ENCODE peak calls at places on chromosomes 2 and 18, in seven cellular contexts. One of them, this sample, is unnamed.

GRCh38 chr2:20738789-20739188 is 71.8 kb downstream of the GDF7 start:
- DNase-seq in iris pigment epithelial cell: no peak
- DNase-seq in nucleus accumbens: no peak
- DNase-seq in nephron progenitor cell: no peak
- DNase-seq in breast epithelium: no peak
- DNase-seq in AG08396: no peak
- DNase-seq in ovary: no peak
- DNase-seq in this sample: no peak

GRCh38 chr18:58064406-58064998 is 20.5 kb downstream of the NEDD4L start:
- DNase-seq in iris pigment epithelial cell: peak
- DNase-seq in nucleus accumbens: no peak
- DNase-seq in nephron progenitor cell: no peak
- DNase-seq in breast epithelium: no peak
- DNase-seq in AG08396: no peak
- DNase-seq in ovary: no peak
- DNase-seq in this sample: no peak

GRCh38 chr2:159925975-159926374 is 128.0 kb upstream of the CD302 start:
- DNase-seq in iris pigment epithelial cell: no peak
- DNase-seq in nucleus accumbens: no peak
- DNase-seq in nephron progenitor cell: no peak
- DNase-seq in breast epithelium: no peak
- DNase-seq in AG08396: no peak
- DNase-seq in ovary: no peak
- DNase-seq in this sample: no peak

GRCh38 chr18:32879497-32879896 is 106.7 kb upstream of the KLHL14 start:
- DNase-seq in iris pigment epithelial cell: peak
- DNase-seq in nucleus accumbens: no peak
- DNase-seq in nephron progenitor cell: no peak
- DNase-seq in breast epithelium: no peak
- DNase-seq in AG08396: no peak
- DNase-seq in ovary: no peak
- DNase-seq in this sample: no peak

GRCh38 chr2:57444731-57445414 is 601.7 kb upstream of the VRK2 start:
- DNase-seq in iris pigment epithelial cell: no peak
- DNase-seq in nucleus accumbens: no peak
- DNase-seq in nephron progenitor cell: no peak
- DNase-seq in breast epithelium: no peak
- DNase-seq in AG08396: no peak
- DNase-seq in ovary: no peak
- DNase-seq in this sample: no peak

GRCh38 chr2:138035597-138036217 is 71.4 kb downstream of the HNMT start:
- DNase-seq in iris pigment epithelial cell: peak
- DNase-seq in nucleus accumbens: no peak
- DNase-seq in nephron progenitor cell: no peak
- DNase-seq in breast epithelium: no peak
- DNase-seq in AG08396: no peak
- DNase-seq in ovary: no peak
- DNase-seq in this sample: no peak

GRCh38 chr2:38922902-38923301 is 33.2 kb downstream of the ARHGEF33 start:
- DNase-seq in iris pigment epithelial cell: no peak
- DNase-seq in nucleus accumbens: no peak
- DNase-seq in nephron progenitor cell: no peak
- DNase-seq in breast epithelium: no peak
- DNase-seq in AG08396: no peak
- DNase-seq in ovary: no peak
- DNase-seq in this sample: no peak

GRCh38 chr18:7273301-7273911 is 42.5 kb downstream of the LRRC30 start:
- DNase-seq in iris pigment epithelial cell: peak
- DNase-seq in nucleus accumbens: no peak
- DNase-seq in nephron progenitor cell: no peak
- DNase-seq in breast epithelium: no peak
- DNase-seq in AG08396: peak
- DNase-seq in ovary: peak
- DNase-seq in this sample: no peak

GRCh38 chr2:127045792-127046501 is 61.0 kb downstream of the BIN1 start:
- DNase-seq in iris pigment epithelial cell: no peak
- DNase-seq in nucleus accumbens: no peak
- DNase-seq in nephron progenitor cell: no peak
- DNase-seq in breast epithelium: no peak
- DNase-seq in AG08396: peak
- DNase-seq in ovary: no peak
- DNase-seq in this sample: peak

GRCh38 chr18:28175930-28176673 is 828 bp downstream of the CDH2 start:
- DNase-seq in iris pigment epithelial cell: peak
- DNase-seq in nucleus accumbens: peak
- DNase-seq in nephron progenitor cell: peak
- DNase-seq in breast epithelium: no peak
- DNase-seq in AG08396: peak
- DNase-seq in ovary: no peak
- DNase-seq in this sample: no peak

GRCh38 chr2:127197475-127198385 is 22.4 kb downstream of the CYP27C1 start:
- DNase-seq in iris pigment epithelial cell: peak
- DNase-seq in nucleus accumbens: no peak
- DNase-seq in nephron progenitor cell: peak
- DNase-seq in breast epithelium: no peak
- DNase-seq in AG08396: peak
- DNase-seq in ovary: peak
- DNase-seq in this sample: no peak

GRCh38 chr2:174654429-174654941 is 56.9 kb upstream of the WIPF1 start:
- DNase-seq in iris pigment epithelial cell: peak
- DNase-seq in nucleus accumbens: no peak
- DNase-seq in nephron progenitor cell: no peak
- DNase-seq in breast epithelium: no peak
- DNase-seq in AG08396: no peak
- DNase-seq in ovary: no peak
- DNase-seq in this sample: no peak

GRCh38 chr2:187477041-187477440 is 29.0 kb upstream of the CALCRL start:
- DNase-seq in iris pigment epithelial cell: no peak
- DNase-seq in nucleus accumbens: no peak
- DNase-seq in nephron progenitor cell: no peak
- DNase-seq in breast epithelium: no peak
- DNase-seq in AG08396: no peak
- DNase-seq in ovary: no peak
- DNase-seq in this sample: no peak

GRCh38 chr2:225937625-225938024 is 538.1 kb downstream of the NYAP2 start:
- DNase-seq in iris pigment epithelial cell: peak
- DNase-seq in nucleus accumbens: no peak
- DNase-seq in nephron progenitor cell: no peak
- DNase-seq in breast epithelium: no peak
- DNase-seq in AG08396: peak
- DNase-seq in ovary: no peak
- DNase-seq in this sample: no peak

GRCh38 chr2:183495079-183495478 is 370.8 kb downstream of the NUP35 start:
- DNase-seq in iris pigment epithelial cell: no peak
- DNase-seq in nucleus accumbens: no peak
- DNase-seq in nephron progenitor cell: no peak
- DNase-seq in breast epithelium: no peak
- DNase-seq in AG08396: no peak
- DNase-seq in ovary: no peak
- DNase-seq in this sample: no peak

GRCh38 chr2:232229917-232230310 is 148.6 kb upstream of the ALPP start:
- DNase-seq in iris pigment epithelial cell: no peak
- DNase-seq in nucleus accumbens: no peak
- DNase-seq in nephron progenitor cell: no peak
- DNase-seq in breast epithelium: no peak
- DNase-seq in AG08396: no peak
- DNase-seq in ovary: no peak
- DNase-seq in this sample: no peak

GRCh38 chr2:178891265-178891958 is 84.2 kb upstream of the TTN start:
- DNase-seq in iris pigment epithelial cell: peak
- DNase-seq in nucleus accumbens: peak
- DNase-seq in nephron progenitor cell: peak
- DNase-seq in breast epithelium: no peak
- DNase-seq in AG08396: peak
- DNase-seq in ovary: peak
- DNase-seq in this sample: peak

GRCh38 chr2:219416233-219416598 is 2.0 kb upstream of the DES start:
- DNase-seq in iris pigment epithelial cell: no peak
- DNase-seq in nucleus accumbens: no peak
- DNase-seq in nephron progenitor cell: no peak
- DNase-seq in breast epithelium: no peak
- DNase-seq in AG08396: no peak
- DNase-seq in ovary: no peak
- DNase-seq in this sample: no peak

GRCh38 chr2:26640331-26640745 is 828 bp downstream of the CIB4 start:
- DNase-seq in iris pigment epithelial cell: peak
- DNase-seq in nucleus accumbens: no peak
- DNase-seq in nephron progenitor cell: peak
- DNase-seq in breast epithelium: no peak
- DNase-seq in AG08396: peak
- DNase-seq in ovary: peak
- DNase-seq in this sample: no peak

GRCh38 chr18:22074343-22075070 is 94.9 kb upstream of the GATA6 start:
- DNase-seq in iris pigment epithelial cell: no peak
- DNase-seq in nucleus accumbens: no peak
- DNase-seq in nephron progenitor cell: no peak
- DNase-seq in breast epithelium: no peak
- DNase-seq in AG08396: no peak
- DNase-seq in ovary: no peak
- DNase-seq in this sample: no peak

GRCh38 chr2:240946654-240947053 is 40.5 kb downstream of the CROCC2 start:
- DNase-seq in iris pigment epithelial cell: no peak
- DNase-seq in nucleus accumbens: no peak
- DNase-seq in nephron progenitor cell: no peak
- DNase-seq in breast epithelium: peak
- DNase-seq in AG08396: no peak
- DNase-seq in ovary: no peak
- DNase-seq in this sample: no peak

GRCh38 chr2:169080250-169081035 is 11.1 kb downstream of the DHRS9 start:
- DNase-seq in iris pigment epithelial cell: no peak
- DNase-seq in nucleus accumbens: no peak
- DNase-seq in nephron progenitor cell: no peak
- DNase-seq in breast epithelium: no peak
- DNase-seq in AG08396: no peak
- DNase-seq in ovary: no peak
- DNase-seq in this sample: no peak

GRCh38 chr2:127146071-127146725 is 39.2 kb upstream of the BIN1 start:
- DNase-seq in iris pigment epithelial cell: no peak
- DNase-seq in nucleus accumbens: no peak
- DNase-seq in nephron progenitor cell: no peak
- DNase-seq in breast epithelium: no peak
- DNase-seq in AG08396: no peak
- DNase-seq in ovary: no peak
- DNase-seq in this sample: no peak

GRCh38 chr2:179554639-179555038 is 290.0 kb upstream of the SESTD1 start:
- DNase-seq in iris pigment epithelial cell: no peak
- DNase-seq in nucleus accumbens: no peak
- DNase-seq in nephron progenitor cell: no peak
- DNase-seq in breast epithelium: no peak
- DNase-seq in AG08396: no peak
- DNase-seq in ovary: no peak
- DNase-seq in this sample: no peak

GRCh38 chr2:131105950-131106801 is 1.0 kb downstream of the PLEKHB2 start:
- DNase-seq in iris pigment epithelial cell: peak
- DNase-seq in nucleus accumbens: no peak
- DNase-seq in nephron progenitor cell: peak
- DNase-seq in breast epithelium: no peak
- DNase-seq in AG08396: peak
- DNase-seq in ovary: peak
- DNase-seq in this sample: no peak

GRCh38 chr2:39218401-39218800 is 25.4 kb downstream of the CDKL4 start:
- DNase-seq in iris pigment epithelial cell: no peak
- DNase-seq in nucleus accumbens: no peak
- DNase-seq in nephron progenitor cell: no peak
- DNase-seq in breast epithelium: no peak
- DNase-seq in AG08396: no peak
- DNase-seq in ovary: no peak
- DNase-seq in this sample: no peak